ENCODE peak calls at places on chromosome 9, in nine cellular contexts. B, E, F, M, Q, U, G, X and Y are unnamed samples.
A peak's percentile ranks its signal among the peaks of the same experiment; 100 is the strongest.

GRCh38 chr9:79254900-79255651 is 316.7 kb upstream of the TLE4 start:
- DNase-seq in B (no peak), E (no peak), F (no peak), M (peak; percentile 29), Q (no peak), U (no peak), G (no peak), X (no peak), Y (peak; percentile 44)

GRCh38 chr9:73026375-73026774 is 73.5 kb upstream of the ALDH1A1 start:
- DNase-seq in B (no peak), E (no peak), F (no peak), M (no peak), Q (no peak), U (no peak), G (no peak), X (no peak), Y (no peak)

GRCh38 chr9:84667571-84668203 is 1.8 kb upstream of the NTRK2 start:
- DNase-seq in B (peak; percentile 17), E (peak; percentile 34), F (no peak), M (no peak), Q (no peak), U (no peak), G (peak; percentile 45), X (no peak), Y (peak; percentile 50)

GRCh38 chr9:32524558-32525461 is 1.2 kb downstream of the RIGI start:
- DNase-seq in B (no peak), E (peak; percentile 25), F (no peak), M (peak; percentile 30), Q (no peak), U (peak; percentile 21), G (no peak), X (no peak), Y (peak; percentile 32)

GRCh38 chr9:104836767-104837166 is 72.8 kb downstream of the NIPSNAP3B start:
- DNase-seq in B (no peak), E (no peak), F (no peak), M (no peak), Q (no peak), U (no peak), G (no peak), X (no peak), Y (no peak)

GRCh38 chr9:36548454-36548853 is 24.2 kb upstream of the MELK start:
- DNase-seq in B (no peak), E (no peak), F (no peak), M (no peak), Q (no peak), U (no peak), G (no peak), X (no peak), Y (no peak)

GRCh38 chr9:119167876-119168275 is 201.4 kb downstream of the BRINP1 start:
- DNase-seq in B (no peak), E (no peak), F (no peak), M (no peak), Q (no peak), U (no peak), G (no peak), X (no peak), Y (no peak)

GRCh38 chr9:124353811-124354274 is 61.4 kb downstream of the PSMB7 start:
- DNase-seq in B (no peak), E (no peak), F (no peak), M (no peak), Q (peak; percentile 17), U (no peak), G (no peak), X (no peak), Y (no peak)

GRCh38 chr9:110427497-110428104 is 89.9 kb upstream of the TXNDC8 start:
- DNase-seq in B (peak; percentile 45), E (peak; percentile 43), F (no peak), M (peak; percentile 69), Q (no peak), U (no peak), G (peak; percentile 45), X (no peak), Y (peak; percentile 77)

GRCh38 chr9:117546894-117547293 is 132.0 kb upstream of the ASTN2 start:
- DNase-seq in B (no peak), E (peak; percentile 26), F (no peak), M (no peak), Q (no peak), U (no peak), G (no peak), X (no peak), Y (peak; percentile 30)

GRCh38 chr9:36748322-36748899 is 175.7 kb downstream of the MELK start:
- DNase-seq in B (peak; percentile 70), E (peak; percentile 68), F (no peak), M (peak; percentile 25), Q (no peak), U (peak; percentile 19), G (peak; percentile 83), X (no peak), Y (peak; percentile 72)

GRCh38 chr9:131178382-131178781 is 53.0 kb downstream of the NUP214 start:
- DNase-seq in B (peak; percentile 75), E (peak; percentile 87), F (peak; percentile 65), M (peak; percentile 51), Q (peak; percentile 65), U (peak; percentile 75), G (peak; percentile 69), X (peak; percentile 59), Y (peak; percentile 81)

GRCh38 chr9:68974431-68974830 is 39.5 kb downstream of the PRKACG start:
- DNase-seq in B (no peak), E (no peak), F (no peak), M (no peak), Q (no peak), U (no peak), G (no peak), X (no peak), Y (no peak)

GRCh38 chr9:99298660-99299059 is 76.6 kb downstream of the SEC61B start:
- DNase-seq in B (no peak), E (no peak), F (no peak), M (no peak), Q (no peak), U (no peak), G (no peak), X (no peak), Y (no peak)

GRCh38 chr9:123329329-123329955 is 26.6 kb upstream of the CRB2 start:
- DNase-seq in B (no peak), E (no peak), F (no peak), M (peak; percentile 63), Q (no peak), U (no peak), G (no peak), X (no peak), Y (no peak)

GRCh38 chr9:110655723-110656641 is 12.6 kb upstream of the MUSK start:
- DNase-seq in B (no peak), E (peak; percentile 20), F (no peak), M (no peak), Q (peak; percentile 81), U (no peak), G (no peak), X (no peak), Y (no peak)

GRCh38 chr9:131677445-131678180 is 62.3 kb downstream of the RAPGEF1 start:
- DNase-seq in B (no peak), E (peak; percentile 62), F (no peak), M (peak; percentile 48), Q (no peak), U (no peak), G (no peak), X (no peak), Y (no peak)

GRCh38 chr9:20227166-20227874 is 395.0 kb downstream of the MLLT3 start:
- DNase-seq in B (no peak), E (no peak), F (no peak), M (no peak), Q (no peak), U (no peak), G (no peak), X (no peak), Y (no peak)

GRCh38 chr9:131107760-131108159 is 11.4 kb downstream of the AIF1L start:
- DNase-seq in B (no peak), E (no peak), F (no peak), M (no peak), Q (no peak), U (no peak), G (no peak), X (no peak), Y (no peak)

GRCh38 chr9:129962889-129963703 is 79.9 kb downstream of the FNBP1 start:
- DNase-seq in B (no peak), E (peak; percentile 64), F (peak; percentile 54), M (peak; percentile 45), Q (no peak), U (peak; percentile 73), G (no peak), X (peak; percentile 50), Y (peak; percentile 59)

GRCh38 chr9:88310310-88310980 is 77.8 kb upstream of the SPIN1 start:
- DNase-seq in B (no peak), E (no peak), F (no peak), M (peak; percentile 31), Q (no peak), U (no peak), G (no peak), X (no peak), Y (peak; percentile 82)

GRCh38 chr9:16321461-16322119 is 548.9 kb downstream of the BNC2 start:
- DNase-seq in B (peak; percentile 31), E (no peak), F (no peak), M (peak; percentile 69), Q (peak; percentile 57), U (no peak), G (no peak), X (no peak), Y (peak; percentile 17)

GRCh38 chr9:13358128-13358527 is 78.6 kb upstream of the MPDZ start:
- DNase-seq in B (no peak), E (no peak), F (no peak), M (peak; percentile 68), Q (no peak), U (no peak), G (no peak), X (no peak), Y (no peak)

GRCh38 chr9:129669141-129669718 is 3.8 kb downstream of the PRRX2 start:
- DNase-seq in B (no peak), E (no peak), F (no peak), M (peak; percentile 5), Q (no peak), U (no peak), G (no peak), X (no peak), Y (no peak)

GRCh38 chr9:91758491-91758981 is 191.5 kb downstream of the ROR2 start:
- DNase-seq in B (peak; percentile 70), E (peak; percentile 48), F (no peak), M (peak; percentile 46), Q (no peak), U (peak; percentile 23), G (peak; percentile 69), X (no peak), Y (peak; percentile 83)

GRCh38 chr9:127634698-127635097 is 22.6 kb downstream of the STXBP1 start:
- DNase-seq in B (no peak), E (no peak), F (no peak), M (no peak), Q (no peak), U (no peak), G (no peak), X (no peak), Y (no peak)

GRCh38 chr9:121974421-121974820 is 118.7 kb downstream of the TTLL11 start:
- DNase-seq in B (no peak), E (peak; percentile 45), F (no peak), M (peak; percentile 69), Q (no peak), U (no peak), G (no peak), X (no peak), Y (no peak)

GRCh38 chr9:98241357-98242104 is 13.9 kb downstream of the TBC1D2 start:
- DNase-seq in B (no peak), E (no peak), F (no peak), M (no peak), Q (no peak), U (no peak), G (no peak), X (no peak), Y (no peak)

GRCh38 chr9:94042516-94042915 is 41.7 kb upstream of the PTPDC1 start:
- DNase-seq in B (no peak), E (no peak), F (no peak), M (no peak), Q (no peak), U (no peak), G (no peak), X (no peak), Y (no peak)

GRCh38 chr9:86282979-86283535 is 719 bp upstream of the ISCA1 start:
- DNase-seq in B (no peak), E (peak; percentile 78), F (no peak), M (peak; percentile 66), Q (no peak), U (no peak), G (no peak), X (no peak), Y (no peak)

GRCh38 chr9:136685792-136686533 is 1.3 kb downstream of the AGPAT2 start:
- DNase-seq in B (no peak), E (no peak), F (no peak), M (no peak), Q (no peak), U (no peak), G (no peak), X (no peak), Y (no peak)